ENCODE peak calls at places on chromosome 7, in seven cellular contexts. N is ovary, A is stomach, W is sigmoid colon, O is A549, Y is esophagus muscularis mucosa, J is suprapubic skin. M is an unnamed sample.

GRCh38 chr7:70060298-70061068 is 462.2 kb downstream of the AUTS2 start:
- DNase-seq in N (no peak), A (no peak), W (no peak), O (no peak), Y (no peak), J (no peak), M (no peak)

GRCh38 chr7:135959655-135960363 is 17.4 kb downstream of the MTPN start:
- DNase-seq in N (no peak), A (no peak), W (no peak), O (no peak), Y (no peak), J (no peak), M (no peak)

GRCh38 chr7:94655884-94656657 is at the start of gene SGCE:
- DNase-seq in N (peak), A (peak), W (peak), O (peak), Y (no peak), J (no peak), M (peak)

GRCh38 chr7:131652934-131653333 is 96.5 kb upstream of the PODXL start:
- DNase-seq in N (no peak), A (no peak), W (no peak), O (no peak), Y (no peak), J (no peak), M (no peak)

GRCh38 chr7:91425149-91425548 is 160.9 kb downstream of the FZD1 start:
- DNase-seq in N (no peak), A (no peak), W (no peak), O (no peak), Y (no peak), J (no peak), M (no peak)

GRCh38 chr7:55486991-55487390 is 85.3 kb downstream of the VOPP1 start:
- DNase-seq in N (no peak), A (no peak), W (no peak), O (no peak), Y (no peak), J (no peak), M (no peak)

GRCh38 chr7:99505324-99505662 is 831 bp downstream of the ZKSCAN5 start:
- DNase-seq in N (no peak), A (no peak), W (no peak), O (no peak), Y (no peak), J (no peak), M (no peak)

GRCh38 chr7:26618458-26618857 is 245.9 kb downstream of the SKAP2 start:
- DNase-seq in N (no peak), A (no peak), W (no peak), O (no peak), Y (no peak), J (no peak), M (no peak)

GRCh38 chr7:151038951-151039849 is 9.1 kb upstream of the ASIC3 start:
- DNase-seq in N (peak), A (peak), W (peak), O (peak), Y (no peak), J (no peak), M (peak)

GRCh38 chr7:155466814-155467675 is 9.1 kb downstream of the EN2 start:
- DNase-seq in N (no peak), A (no peak), W (no peak), O (no peak), Y (no peak), J (no peak), M (no peak)

GRCh38 chr7:90858546-90858945 is 262.4 kb downstream of the CDK14 start:
- DNase-seq in N (no peak), A (no peak), W (no peak), O (no peak), Y (no peak), J (no peak), M (no peak)

GRCh38 chr7:1245596-1245995 is 12.9 kb downstream of the UNCX start:
- DNase-seq in N (no peak), A (no peak), W (no peak), O (no peak), Y (no peak), J (no peak), M (no peak)

GRCh38 chr7:17142831-17143541 is 155.5 kb upstream of the AHR start:
- DNase-seq in N (no peak), A (no peak), W (no peak), O (no peak), Y (no peak), J (no peak), M (no peak)

GRCh38 chr7:97971990-97972943 is 17.7 kb downstream of the OCM2 start:
- DNase-seq in N (peak), A (peak), W (peak), O (peak), Y (peak), J (peak), M (peak)

GRCh38 chr7:6628045-6628444 is 9.1 kb upstream of the ZNF316 start:
- DNase-seq in N (no peak), A (no peak), W (no peak), O (no peak), Y (no peak), J (no peak), M (no peak)

GRCh38 chr7:139714163-139714901 is 63.5 kb downstream of the HIPK2 start:
- DNase-seq in N (no peak), A (peak), W (no peak), O (no peak), Y (no peak), J (no peak), M (no peak)

GRCh38 chr7:156356551-156356950 is 284.0 kb upstream of the RNF32 start:
- DNase-seq in N (no peak), A (no peak), W (no peak), O (no peak), Y (no peak), J (no peak), M (no peak)

GRCh38 chr7:156534925-156535324 is 105.6 kb upstream of the RNF32 start:
- DNase-seq in N (no peak), A (no peak), W (no peak), O (no peak), Y (peak), J (no peak), M (no peak)

GRCh38 chr7:130210181-130210935 is 2.7 kb downstream of the SSMEM1 start:
- DNase-seq in N (no peak), A (no peak), W (no peak), O (no peak), Y (no peak), J (no peak), M (no peak)

GRCh38 chr7:85426487-85426960 is 239.7 kb upstream of the SEMA3D start:
- DNase-seq in N (no peak), A (no peak), W (no peak), O (no peak), Y (no peak), J (no peak), M (peak)

GRCh38 chr7:144830024-144830785 is 5.6 kb downstream of the TPK1 start:
- DNase-seq in N (no peak), A (no peak), W (no peak), O (no peak), Y (no peak), J (no peak), M (no peak)

GRCh38 chr7:154388412-154388811 is 336.2 kb downstream of the DPP6 start:
- DNase-seq in N (no peak), A (no peak), W (no peak), O (no peak), Y (no peak), J (no peak), M (no peak)

GRCh38 chr7:122303522-122303970 is 1.0 kb downstream of the FEZF1 start:
- DNase-seq in N (no peak), A (no peak), W (no peak), O (no peak), Y (no peak), J (no peak), M (no peak)

GRCh38 chr7:38185395-38185920 is 7.4 kb downstream of the STARD3NL start:
- DNase-seq in N (no peak), A (no peak), W (no peak), O (no peak), Y (no peak), J (no peak), M (no peak)

GRCh38 chr7:89503281-89503680 is 651.0 kb upstream of the STEAP1 start:
- DNase-seq in N (no peak), A (no peak), W (no peak), O (no peak), Y (no peak), J (no peak), M (no peak)

GRCh38 chr7:99419323-99420021 is 10.7 kb downstream of the BUD31 start:
- DNase-seq in N (no peak), A (no peak), W (no peak), O (no peak), Y (no peak), J (no peak), M (no peak)

GRCh38 chr7:94656925-94657731 is 1.2 kb upstream of the SGCE start:
- DNase-seq in N (peak), A (no peak), W (no peak), O (no peak), Y (peak), J (no peak), M (no peak)

GRCh38 chr7:119903090-119903489 is 369.9 kb upstream of the KCND2 start:
- DNase-seq in N (no peak), A (no peak), W (no peak), O (no peak), Y (no peak), J (no peak), M (no peak)

GRCh38 chr7:6650086-6650485 is 13.0 kb downstream of the ZNF316 start:
- DNase-seq in N (peak), A (no peak), W (peak), O (no peak), Y (no peak), J (peak), M (no peak)

GRCh38 chr7:116447980-116448839 is 51.3 kb upstream of the CAV2 start:
- DNase-seq in N (no peak), A (no peak), W (no peak), O (no peak), Y (no peak), J (no peak), M (no peak)

GRCh38 chr7:28958235-28958945 is at the start of gene TRIL:
- DNase-seq in N (peak), A (peak), W (peak), O (no peak), Y (peak), J (peak), M (peak)

GRCh38 chr7:98420966-98421612 is 20.2 kb upstream of the BAIAP2L1 start:
- DNase-seq in N (peak), A (peak), W (no peak), O (peak), Y (no peak), J (no peak), M (no peak)

GRCh38 chr7:110170762-110171161 is 920.2 kb upstream of the LRRN3 start:
- DNase-seq in N (no peak), A (no peak), W (no peak), O (no peak), Y (no peak), J (no peak), M (no peak)

GRCh38 chr7:142519077-142519789 is 230.0 kb upstream of the PRSS1 start:
- DNase-seq in N (no peak), A (no peak), W (no peak), O (no peak), Y (peak), J (no peak), M (no peak)

GRCh38 chr7:117946201-117946633 is 73.0 kb upstream of the CTTNBP2 start:
- DNase-seq in N (no peak), A (no peak), W (no peak), O (no peak), Y (no peak), J (no peak), M (no peak)

GRCh38 chr7:138460176-138460648 is at the start of gene TRIM24:
- DNase-seq in N (no peak), A (no peak), W (peak), O (peak), Y (no peak), J (peak), M (no peak)
- TF ChIP-seq EP300 in N (no peak), A (no peak), W (no peak), O (no peak), Y (no peak), J (no peak), M (peak)

DNA sequence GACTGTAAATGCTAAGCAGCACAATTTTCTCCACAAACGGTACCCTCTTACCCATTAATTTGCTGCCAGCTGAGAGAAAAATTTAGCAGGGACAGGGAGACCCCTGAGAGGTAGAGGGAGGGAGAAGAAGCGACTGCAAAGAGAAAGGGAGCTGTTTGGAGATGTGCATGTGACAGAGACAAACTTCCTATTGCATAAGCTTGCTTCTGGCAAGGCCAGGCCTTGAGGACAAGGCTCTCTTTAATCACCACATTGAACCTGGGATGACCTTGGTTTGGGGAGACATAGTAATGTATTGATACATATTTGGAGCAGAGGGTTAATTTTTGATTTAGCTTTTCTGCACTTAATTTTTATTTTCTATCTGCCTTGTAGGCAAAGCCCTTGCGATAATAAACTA is 31.1 kb upstream of the HIBADH start:
- DNase-seq in N (no peak), A (no peak), W (no peak), O (no peak), Y (no peak), J (no peak), M (peak)
- TF ChIP-seq EP300 in N (no peak), A (no peak), W (no peak), O (no peak), Y (no peak), J (no peak), M (no peak)

DNA sequence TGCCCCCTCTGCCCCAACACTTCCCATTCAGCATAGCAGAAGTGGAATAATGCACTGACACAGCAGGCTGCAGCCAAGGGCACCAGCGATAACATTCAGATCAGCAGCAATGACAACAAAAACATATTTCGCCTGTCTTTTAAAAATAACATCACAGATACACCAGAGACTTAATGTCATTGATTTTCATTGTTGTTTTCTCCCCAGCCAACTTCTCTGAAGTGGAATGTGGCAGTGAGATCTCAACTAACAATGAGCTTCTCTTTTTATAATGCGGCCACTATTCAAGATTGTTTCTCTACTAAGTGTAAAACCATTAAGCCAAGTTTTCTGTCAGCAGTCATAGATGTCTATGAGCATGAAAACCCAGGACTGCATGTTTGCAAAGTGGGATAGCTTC is 158.2 kb upstream of the TMEM229A start:
- DNase-seq in N (no peak), A (no peak), W (no peak), O (no peak), Y (no peak), J (no peak), M (no peak)
- TF ChIP-seq EP300 in N (no peak), A (no peak), W (no peak), O (no peak), Y (no peak), J (no peak), M (no peak)

GRCh38 chr7:158248816-158249215 is 338.8 kb downstream of the PTPRN2 start:
- DNase-seq in N (peak), A (no peak), W (no peak), O (no peak), Y (no peak), J (no peak), M (no peak)

GRCh38 chr7:158247758-158248487 is 339.7 kb downstream of the PTPRN2 start:
- DNase-seq in N (peak), A (peak), W (peak), O (no peak), Y (peak), J (no peak), M (no peak)

GRCh38 chr7:158246272-158246959 is 341.2 kb downstream of the PTPRN2 start:
- DNase-seq in N (no peak), A (peak), W (no peak), O (no peak), Y (peak), J (peak), M (no peak)

GRCh38 chr7:158245724-158246041 is 341.9 kb downstream of the PTPRN2 start:
- DNase-seq in N (peak), A (peak), W (peak), O (no peak), Y (no peak), J (peak), M (no peak)

DNA sequence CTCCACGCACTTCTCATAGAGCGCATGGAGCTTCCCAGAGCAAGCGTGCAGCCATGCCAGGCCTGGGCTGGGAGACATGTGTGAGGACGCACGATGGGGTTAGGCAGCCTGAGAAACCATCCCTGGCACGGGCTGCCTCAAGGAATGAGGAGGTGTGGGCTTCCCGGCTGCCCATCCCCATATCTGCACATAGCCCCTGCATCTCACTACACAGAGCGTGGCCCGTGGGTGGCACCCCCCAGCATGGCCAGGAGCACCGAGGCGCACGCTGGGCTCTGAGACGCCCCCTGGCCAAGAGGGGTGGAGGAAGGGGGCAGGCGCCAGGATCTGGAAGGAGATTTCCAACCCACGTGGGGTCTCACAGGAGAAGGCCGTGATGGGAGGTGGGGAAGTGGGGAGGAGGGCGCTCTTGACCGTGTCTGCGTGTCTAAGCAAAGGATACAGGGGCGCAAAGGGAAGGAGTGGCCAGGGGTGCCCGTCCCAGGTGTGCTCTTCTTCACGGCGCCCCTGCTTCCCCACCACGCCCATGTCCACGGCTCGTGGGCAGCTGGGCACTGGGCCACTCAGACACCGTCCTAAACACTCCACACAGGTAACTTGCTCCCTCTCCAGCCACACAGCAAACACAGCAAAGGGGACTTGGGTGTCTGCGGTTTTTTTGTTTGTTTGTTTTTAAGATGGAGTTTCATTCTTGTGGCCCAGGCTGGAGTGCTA is 340.5 kb downstream of the PTPRN2 start:
- DNase-seq in N (no peak), A (peak), W (peak), O (no peak), Y (peak), J (peak), M (no peak)
- TF ChIP-seq EP300 in N (no peak), A (no peak), W (no peak), O (no peak), Y (no peak), J (no peak), M (no peak)

DNA sequence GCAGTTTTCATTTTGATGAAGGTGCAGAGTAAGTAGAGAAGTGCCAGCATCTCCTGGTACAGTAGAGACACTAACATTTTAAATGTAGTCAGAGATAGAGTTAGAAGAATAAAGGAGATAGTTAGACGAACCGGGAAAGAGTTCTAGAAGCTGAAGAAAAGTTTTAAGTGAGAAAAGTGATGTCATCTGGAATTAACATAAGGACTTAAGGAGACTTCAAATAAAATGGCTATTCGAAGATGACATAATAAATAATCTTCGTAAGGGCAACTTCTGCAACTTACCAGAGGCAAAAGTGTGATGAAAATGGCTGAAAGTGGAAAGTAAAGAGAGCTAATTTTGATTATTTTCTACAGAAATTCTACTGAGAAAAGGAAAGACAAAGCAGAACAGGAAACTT is 20.4 kb downstream of the GNAT3 start:
- DNase-seq in N (no peak), A (no peak), W (no peak), O (no peak), Y (no peak), J (no peak), M (no peak)
- TF ChIP-seq EP300 in N (no peak), A (no peak), W (no peak), O (no peak), Y (no peak), J (no peak), M (no peak)

M was measured in tibial nerve.